ENCODE peak calls at places on chromosomes 4 and X, in six cellular contexts. One of them, this sample, is unnamed.

GRCh38 chrX:134753185-134754008 is 95.1 kb upstream of the PLAC1 start:
- DNase-seq in DND-41: no peak
- DNase-seq in hepatocyte: no peak
- DNase-seq in fibroblast of lung: peak; percentile 36
- DNase-seq in neural progenitor cell: no peak
- DNase-seq in HCT116: no peak
- DNase-seq in this sample: no peak

GRCh38 chr4:189600598-189601435 is 339.9 kb upstream of the FRG1 start:
- DNase-seq in hepatocyte: peak; percentile 62
- DNase-seq in fibroblast of lung: no peak
- DNase-seq in HCT116: no peak
- DNase-seq in DND-41: no peak
- DNase-seq in neural progenitor cell: no peak
- DNase-seq in this sample: no peak

GRCh38 chrX:22300130-22300529 is 27.4 kb downstream of the CBLL2 start:
- DNase-seq in hepatocyte: peak; percentile 31
- DNase-seq in fibroblast of lung: peak; percentile 72
- DNase-seq in HCT116: peak; percentile 45
- DNase-seq in DND-41: no peak
- DNase-seq in neural progenitor cell: no peak
- DNase-seq in this sample: peak; percentile 81

GRCh38 chr4:151685303-151685702 is 75.5 kb downstream of the GATB start:
- DNase-seq in neural progenitor cell: no peak
- DNase-seq in HCT116: no peak
- DNase-seq in hepatocyte: no peak
- DNase-seq in DND-41: no peak
- DNase-seq in fibroblast of lung: no peak
- DNase-seq in this sample: no peak

GRCh38 chr4:110411599-110412011 is 64.3 kb upstream of the ENPEP start:
- DNase-seq in DND-41: no peak
- DNase-seq in neural progenitor cell: peak; percentile 77
- DNase-seq in hepatocyte: no peak
- DNase-seq in fibroblast of lung: no peak
- DNase-seq in HCT116: no peak
- DNase-seq in this sample: no peak

GRCh38 chrX:153525451-153525850 is 8.0 kb downstream of the ATP2B3 start:
- DNase-seq in HCT116: no peak
- DNase-seq in hepatocyte: no peak
- DNase-seq in DND-41: no peak
- DNase-seq in neural progenitor cell: no peak
- DNase-seq in fibroblast of lung: no peak
- DNase-seq in this sample: no peak

GRCh38 chr4:12137556-12137955 is 708.9 kb upstream of the HS3ST1 start:
- DNase-seq in neural progenitor cell: no peak
- DNase-seq in DND-41: no peak
- DNase-seq in hepatocyte: no peak
- DNase-seq in HCT116: no peak
- DNase-seq in fibroblast of lung: no peak
- DNase-seq in this sample: no peak

GRCh38 chr4:5760246-5760645 is 49.2 kb downstream of the EVC start:
- DNase-seq in fibroblast of lung: no peak
- DNase-seq in neural progenitor cell: no peak
- DNase-seq in DND-41: no peak
- DNase-seq in HCT116: no peak
- DNase-seq in hepatocyte: no peak
- DNase-seq in this sample: no peak

GRCh38 chr4:107931775-107932321 is 499 bp downstream of the CYP2U1 start:
- DNase-seq in hepatocyte: peak; percentile 6
- DNase-seq in neural progenitor cell: no peak
- DNase-seq in fibroblast of lung: peak; percentile 1
- DNase-seq in HCT116: no peak
- DNase-seq in DND-41: peak; percentile 55
- DNase-seq in this sample: peak; percentile 0

GRCh38 chr4:10207116-10207515 is 90.5 kb upstream of the WDR1 start:
- DNase-seq in neural progenitor cell: no peak
- DNase-seq in fibroblast of lung: no peak
- DNase-seq in hepatocyte: no peak
- DNase-seq in HCT116: no peak
- DNase-seq in DND-41: no peak
- DNase-seq in this sample: no peak

GRCh38 chr4:107283587-107284559 is 247.8 kb upstream of the DKK2 start:
- DNase-seq in hepatocyte: peak; percentile 14
- DNase-seq in HCT116: no peak
- DNase-seq in DND-41: no peak
- DNase-seq in fibroblast of lung: peak; percentile 97
- DNase-seq in neural progenitor cell: no peak
- DNase-seq in this sample: peak; percentile 38

GRCh38 chr4:165844151-165844550 is 28.9 kb upstream of the TLL1 start:
- DNase-seq in HCT116: no peak
- DNase-seq in hepatocyte: no peak
- DNase-seq in fibroblast of lung: no peak
- DNase-seq in neural progenitor cell: no peak
- DNase-seq in DND-41: no peak
- DNase-seq in this sample: no peak

GRCh38 chr4:153110739-153111138 is 93.5 kb upstream of the TRIM2 start:
- DNase-seq in HCT116: no peak
- DNase-seq in neural progenitor cell: no peak
- DNase-seq in DND-41: no peak
- DNase-seq in fibroblast of lung: no peak
- DNase-seq in hepatocyte: no peak
- DNase-seq in this sample: no peak

GRCh38 chr4:22634541-22635181 is 58.1 kb upstream of the GBA3 start:
- DNase-seq in hepatocyte: no peak
- DNase-seq in neural progenitor cell: no peak
- DNase-seq in DND-41: no peak
- DNase-seq in HCT116: no peak
- DNase-seq in fibroblast of lung: no peak
- DNase-seq in this sample: no peak

GRCh38 chr4:152044341-152044740 is 283.5 kb upstream of the GATB start:
- DNase-seq in hepatocyte: peak; percentile 20
- DNase-seq in fibroblast of lung: no peak
- DNase-seq in HCT116: no peak
- DNase-seq in DND-41: no peak
- DNase-seq in neural progenitor cell: no peak
- DNase-seq in this sample: no peak

GRCh38 chr4:15914291-15914690 is 24.2 kb downstream of the FGFBP1 start:
- DNase-seq in neural progenitor cell: no peak
- DNase-seq in fibroblast of lung: peak; percentile 90
- DNase-seq in hepatocyte: no peak
- DNase-seq in HCT116: no peak
- DNase-seq in DND-41: no peak
- DNase-seq in this sample: peak; percentile 54

GRCh38 chr4:10667651-10668341 is 16.8 kb downstream of the CLNK start:
- DNase-seq in neural progenitor cell: peak; percentile 21
- DNase-seq in DND-41: no peak
- DNase-seq in hepatocyte: no peak
- DNase-seq in fibroblast of lung: no peak
- DNase-seq in HCT116: no peak
- DNase-seq in this sample: no peak

GRCh38 chr4:119286377-119287002 is 35.4 kb downstream of the FABP2 start:
- DNase-seq in HCT116: peak; percentile 47
- DNase-seq in fibroblast of lung: peak; percentile 76
- DNase-seq in neural progenitor cell: peak; percentile 38
- DNase-seq in hepatocyte: peak; percentile 64
- DNase-seq in DND-41: no peak
- DNase-seq in this sample: no peak

DNA sequence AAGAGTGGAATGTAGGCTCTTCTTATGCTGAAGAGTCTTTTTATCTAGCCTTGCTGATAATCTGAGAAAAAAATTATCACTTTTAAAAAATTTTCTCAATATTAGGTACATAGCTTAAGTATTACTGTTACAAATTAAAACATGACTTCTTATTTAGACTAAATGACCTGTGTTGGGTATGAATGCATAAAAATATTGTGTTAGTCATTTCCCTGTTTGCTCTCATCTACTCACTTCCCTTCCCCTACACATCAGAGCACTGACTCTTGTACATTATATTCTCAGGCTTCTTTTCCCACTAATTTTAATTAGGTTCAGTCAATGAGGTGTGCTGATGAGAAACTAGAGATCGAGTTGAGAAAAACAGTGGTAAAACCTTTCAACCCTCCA is 881.0 kb downstream of the PCDH18 start:
- DNase-seq in HCT116: no peak
- DNase-seq in neural progenitor cell: no peak
- DNase-seq in fibroblast of lung: peak; percentile 18
- DNase-seq in hepatocyte: no peak
- DNase-seq in DND-41: no peak
- DNase-seq in this sample: no peak
- H2AFZ ChIP-seq in HCT116: no peak overlapping the region
- H2AFZ ChIP-seq in neural progenitor cell: no peak overlapping the region
- H2AFZ ChIP-seq in fibroblast of lung: no peak overlapping the region
- H2AFZ ChIP-seq in hepatocyte: no peak overlapping the region
- H2AFZ ChIP-seq in DND-41: peak overlapping the region; percentile 47
- H2AFZ ChIP-seq in this sample: no peak overlapping the region

GRCh38 chrX:45771114-45771513 is 570.4 kb upstream of the DIPK2B start:
- DNase-seq in neural progenitor cell: no peak
- DNase-seq in hepatocyte: peak; percentile 68
- DNase-seq in fibroblast of lung: peak; percentile 95
- DNase-seq in HCT116: peak; percentile 77
- DNase-seq in DND-41: no peak
- DNase-seq in this sample: peak; percentile 83
- H3K4me1 ChIP-seq in neural progenitor cell: no peaks in the 10 kb centered on the region
- H3K4me1 ChIP-seq in hepatocyte: peaks cover 9% of the 10 kb centered on the region
- H3K4me1 ChIP-seq in fibroblast of lung: peaks cover 8% of the 10 kb centered on the region
- H3K4me1 ChIP-seq in HCT116: peaks cover 64% of the 10 kb centered on the region
- H3K4me1 ChIP-seq in DND-41: peaks cover 36% of the 10 kb centered on the region
- H3K4me1 ChIP-seq in this sample: peaks cover 37% of the 10 kb centered on the region

GRCh38 chrX:118974088-118974907 is at the start of gene LONRF3:
- DNase-seq in hepatocyte: peak; percentile 74
- DNase-seq in neural progenitor cell: peak; percentile 27
- DNase-seq in DND-41: no peak
- DNase-seq in fibroblast of lung: peak; percentile 28
- DNase-seq in HCT116: no peak
- DNase-seq in this sample: peak; percentile 61
- TF ChIP-seq EZH2 in hepatocyte: peak; percentile 42
- TF ChIP-seq EZH2 in neural progenitor cell: peak; percentile 65
- TF ChIP-seq EZH2 in DND-41: no peak
- TF ChIP-seq EZH2 in fibroblast of lung: no peak
- TF ChIP-seq EZH2 in HCT116: no peak
- TF ChIP-seq EZH2 in this sample: no peak

GRCh38 chrX:42946544-42947223 is 168.7 kb upstream of the PPP1R2C start:
- DNase-seq in hepatocyte: no peak
- DNase-seq in fibroblast of lung: no peak
- DNase-seq in neural progenitor cell: no peak
- DNase-seq in DND-41: no peak
- DNase-seq in HCT116: no peak
- DNase-seq in this sample: no peak

GRCh38 chrX:42952621-42953020 is 174.7 kb upstream of the PPP1R2C start:
- DNase-seq in neural progenitor cell: no peak
- DNase-seq in hepatocyte: no peak
- DNase-seq in DND-41: no peak
- DNase-seq in HCT116: no peak
- DNase-seq in fibroblast of lung: no peak
- DNase-seq in this sample: no peak

GRCh38 chrX:42951747-42952146 is 173.8 kb upstream of the PPP1R2C start:
- DNase-seq in hepatocyte: no peak
- DNase-seq in neural progenitor cell: no peak
- DNase-seq in fibroblast of lung: no peak
- DNase-seq in DND-41: no peak
- DNase-seq in HCT116: no peak
- DNase-seq in this sample: no peak

GRCh38 chrX:42944381-42944998 is 166.5 kb upstream of the PPP1R2C start:
- DNase-seq in neural progenitor cell: no peak
- DNase-seq in HCT116: no peak
- DNase-seq in fibroblast of lung: no peak
- DNase-seq in DND-41: peak; percentile 58
- DNase-seq in hepatocyte: no peak
- DNase-seq in this sample: no peak

GRCh38 chrX:42948723-42949122 is 170.8 kb upstream of the PPP1R2C start:
- DNase-seq in neural progenitor cell: no peak
- DNase-seq in HCT116: no peak
- DNase-seq in DND-41: peak; percentile 74
- DNase-seq in fibroblast of lung: no peak
- DNase-seq in hepatocyte: no peak
- DNase-seq in this sample: no peak
- H2AFZ ChIP-seq in neural progenitor cell: peak overlapping the region; percentile 50
- H2AFZ ChIP-seq in HCT116: no peak overlapping the region
- H2AFZ ChIP-seq in DND-41: peak overlapping the region; percentile 54
- H2AFZ ChIP-seq in fibroblast of lung: no peak overlapping the region
- H2AFZ ChIP-seq in hepatocyte: no peak overlapping the region
- H2AFZ ChIP-seq in this sample: no peak overlapping the region

DNA sequence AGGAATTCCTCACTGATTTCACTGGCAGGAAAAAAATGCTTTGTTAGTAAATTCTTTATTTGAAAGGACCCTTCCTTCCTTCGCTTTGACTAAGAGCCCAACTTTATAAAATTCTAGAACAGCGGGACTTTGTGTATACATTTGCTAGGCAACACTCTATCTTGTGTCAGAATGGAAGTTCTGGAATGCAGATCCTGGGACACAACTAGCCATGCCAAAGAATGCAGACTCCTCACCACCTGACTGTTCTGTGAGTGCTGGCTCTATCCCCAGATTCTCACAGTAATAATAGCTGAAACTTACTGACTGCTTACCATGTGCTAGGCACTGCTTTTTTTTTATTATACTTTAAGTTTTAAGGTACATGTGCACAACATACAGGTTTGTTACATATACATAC is 73.3 kb upstream of the ZDHHC15 start:
- DNase-seq in DND-41: no peak
- DNase-seq in neural progenitor cell: no peak
- DNase-seq in HCT116: no peak
- DNase-seq in fibroblast of lung: peak; percentile 54
- DNase-seq in hepatocyte: no peak
- DNase-seq in this sample: no peak
- H3K4me1 ChIP-seq in DND-41: no peaks in the 10 kb centered on the region
- H3K4me1 ChIP-seq in neural progenitor cell: no peaks in the 10 kb centered on the region
- H3K4me1 ChIP-seq in HCT116: no peaks in the 10 kb centered on the region
- H3K4me1 ChIP-seq in fibroblast of lung: no peaks in the 10 kb centered on the region
- H3K4me1 ChIP-seq in hepatocyte: no peaks in the 10 kb centered on the region
- H3K4me1 ChIP-seq in this sample: no peaks in the 10 kb centered on the region